ENCODE peak calls at places on chromosomes 13 and 19, in five cellular contexts. One of them, this sample, is unnamed.

GRCh38 chr13:59962343-59962742 is 201.4 kb downstream of the DIAPH3 start:
- DNase-seq in AG04449: no peak
- DNase-seq in ovary: no peak
- DNase-seq in PC-9: no peak
- DNase-seq in GM13976: no peak
- DNase-seq in this sample: no peak

GRCh38 chr13:64410654-64411053 is 2819.5 kb downstream of the PCDH9 start:
- DNase-seq in AG04449: no peak
- DNase-seq in ovary: no peak
- DNase-seq in PC-9: no peak
- DNase-seq in GM13976: no peak
- DNase-seq in this sample: peak

GRCh38 chr19:19226204-19226603 is 14.4 kb downstream of the NCAN start:
- DNase-seq in AG04449: no peak
- DNase-seq in ovary: no peak
- DNase-seq in PC-9: no peak
- DNase-seq in GM13976: no peak
- DNase-seq in this sample: no peak

GRCh38 chr19:18284710-18285430 is 3.4 kb upstream of the JUND start:
- DNase-seq in AG04449: no peak
- DNase-seq in ovary: no peak
- DNase-seq in PC-9: no peak
- DNase-seq in GM13976: peak
- DNase-seq in this sample: peak

GRCh38 chr19:40754611-40755247 is 3.7 kb downstream of the SNRPA start:
- DNase-seq in AG04449: no peak
- DNase-seq in ovary: no peak
- DNase-seq in PC-9: no peak
- DNase-seq in GM13976: no peak
- DNase-seq in this sample: no peak

GRCh38 chr13:98275711-98276171 is 98.7 kb upstream of the RNF113B start:
- DNase-seq in AG04449: no peak
- DNase-seq in ovary: no peak
- DNase-seq in PC-9: no peak
- DNase-seq in GM13976: no peak
- DNase-seq in this sample: no peak

GRCh38 chr13:57638147-57638890 is 6.8 kb downstream of the PCDH17 start:
- DNase-seq in AG04449: no peak
- DNase-seq in ovary: no peak
- DNase-seq in PC-9: no peak
- DNase-seq in GM13976: no peak
- DNase-seq in this sample: no peak

GRCh38 chr19:46218160-46218559 is 11.4 kb upstream of the IGFL1 start:
- DNase-seq in AG04449: no peak
- DNase-seq in ovary: no peak
- DNase-seq in PC-9: no peak
- DNase-seq in GM13976: no peak
- DNase-seq in this sample: peak

GRCh38 chr19:18419699-18420460 is 682 bp downstream of the SSBP4 start:
- DNase-seq in AG04449: no peak
- DNase-seq in ovary: peak
- DNase-seq in PC-9: no peak
- DNase-seq in GM13976: peak
- DNase-seq in this sample: peak

GRCh38 chr19:7852851-7853759 is 21.1 kb downstream of the PRR36 start:
- DNase-seq in AG04449: no peak
- DNase-seq in ovary: peak
- DNase-seq in PC-9: peak
- DNase-seq in GM13976: peak
- DNase-seq in this sample: peak

GRCh38 chr19:3683866-3684816 is 16.1 kb downstream of the PIP5K1C start:
- DNase-seq in AG04449: no peak
- DNase-seq in ovary: no peak
- DNase-seq in PC-9: no peak
- DNase-seq in GM13976: peak
- DNase-seq in this sample: peak

GRCh38 chr13:110379905-110380341 is 72.8 kb downstream of the COL4A2 start:
- DNase-seq in AG04449: no peak
- DNase-seq in ovary: no peak
- DNase-seq in PC-9: peak
- DNase-seq in GM13976: no peak
- DNase-seq in this sample: no peak

GRCh38 chr19:49430678-49431329 is 5.6 kb downstream of the GFY start:
- DNase-seq in AG04449: no peak
- DNase-seq in ovary: no peak
- DNase-seq in PC-9: no peak
- DNase-seq in GM13976: peak
- DNase-seq in this sample: no peak

GRCh38 chr13:50410921-50411712 is 395.9 kb downstream of the KCNRG start:
- DNase-seq in AG04449: peak
- DNase-seq in ovary: no peak
- DNase-seq in PC-9: peak
- DNase-seq in GM13976: no peak
- DNase-seq in this sample: no peak

GRCh38 chr19:50557009-50557613 is 11.1 kb downstream of the LRRC4B start:
- DNase-seq in AG04449: no peak
- DNase-seq in ovary: no peak
- DNase-seq in PC-9: no peak
- DNase-seq in GM13976: no peak
- DNase-seq in this sample: no peak

GRCh38 chr19:31139871-31140505 is 209.2 kb downstream of the TSHZ3 start:
- DNase-seq in AG04449: peak
- DNase-seq in ovary: no peak
- DNase-seq in PC-9: no peak
- DNase-seq in GM13976: no peak
- DNase-seq in this sample: no peak

GRCh38 chr13:60591348-60591747 is 194.3 kb downstream of the TDRD3 start:
- DNase-seq in AG04449: peak
- DNase-seq in ovary: no peak
- DNase-seq in PC-9: no peak
- DNase-seq in GM13976: peak
- DNase-seq in this sample: no peak

GRCh38 chr13:43232144-43232840 is 208.9 kb downstream of the DNAJC15 start:
- DNase-seq in AG04449: no peak
- DNase-seq in ovary: no peak
- DNase-seq in PC-9: peak
- DNase-seq in GM13976: no peak
- DNase-seq in this sample: no peak

GRCh38 chr13:102902789-102903347 is 57.0 kb downstream of the ERCC5 start:
- DNase-seq in AG04449: no peak
- DNase-seq in ovary: no peak
- DNase-seq in PC-9: no peak
- DNase-seq in GM13976: no peak
- DNase-seq in this sample: no peak

GRCh38 chr19:10219678-10220077 is 11.5 kb downstream of the S1PR2 start:
- DNase-seq in AG04449: no peak
- DNase-seq in ovary: no peak
- DNase-seq in PC-9: peak
- DNase-seq in GM13976: peak
- DNase-seq in this sample: peak

GRCh38 chr13:47680752-47681151 is 320.3 kb downstream of the SUCLA2 start:
- DNase-seq in AG04449: no peak
- DNase-seq in ovary: no peak
- DNase-seq in PC-9: no peak
- DNase-seq in GM13976: no peak
- DNase-seq in this sample: no peak

GRCh38 chr13:112451512-112452379 is 75.6 kb downstream of the SPACA7 start:
- DNase-seq in AG04449: no peak
- DNase-seq in ovary: no peak
- DNase-seq in PC-9: no peak
- DNase-seq in GM13976: no peak
- DNase-seq in this sample: no peak

DNA sequence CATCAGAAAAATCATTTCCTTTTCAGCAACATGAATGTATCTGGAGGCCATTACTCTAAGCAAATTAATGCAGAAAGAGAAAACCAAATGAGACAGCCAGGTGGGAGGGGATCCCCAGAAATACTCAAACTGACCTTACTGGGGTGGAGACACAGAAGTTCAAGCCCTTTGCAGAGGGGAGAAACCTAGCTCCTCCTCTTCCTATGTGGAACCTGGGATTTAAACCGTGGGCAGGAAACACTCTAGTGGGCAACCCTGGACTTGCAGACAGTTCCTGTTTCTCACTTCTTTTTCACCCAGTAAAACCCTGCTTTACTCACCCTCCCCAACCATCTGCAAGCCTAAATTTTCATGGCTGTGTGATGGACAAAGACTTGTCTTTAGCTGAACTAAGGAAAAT is 61.3 kb downstream of the SLITRK6 start:
- DNase-seq in AG04449: no peak
- DNase-seq in ovary: no peak
- DNase-seq in PC-9: no peak
- DNase-seq in GM13976: no peak
- DNase-seq in this sample: no peak
- TF ChIP-seq CTCF in AG04449: no peak
- TF ChIP-seq CTCF in ovary: no peak
- TF ChIP-seq CTCF in PC-9: no peak
- TF ChIP-seq CTCF in GM13976: no peak
- TF ChIP-seq CTCF in this sample: no peak

GRCh38 chr13:38624822-38625221 is 62.1 kb upstream of the FREM2 start:
- DNase-seq in AG04449: no peak
- DNase-seq in ovary: no peak
- DNase-seq in PC-9: no peak
- DNase-seq in GM13976: no peak
- DNase-seq in this sample: no peak

GRCh38 chr13:38630780-38631179 is 56.1 kb upstream of the FREM2 start:
- DNase-seq in AG04449: no peak
- DNase-seq in ovary: no peak
- DNase-seq in PC-9: no peak
- DNase-seq in GM13976: no peak
- DNase-seq in this sample: no peak

DNA sequence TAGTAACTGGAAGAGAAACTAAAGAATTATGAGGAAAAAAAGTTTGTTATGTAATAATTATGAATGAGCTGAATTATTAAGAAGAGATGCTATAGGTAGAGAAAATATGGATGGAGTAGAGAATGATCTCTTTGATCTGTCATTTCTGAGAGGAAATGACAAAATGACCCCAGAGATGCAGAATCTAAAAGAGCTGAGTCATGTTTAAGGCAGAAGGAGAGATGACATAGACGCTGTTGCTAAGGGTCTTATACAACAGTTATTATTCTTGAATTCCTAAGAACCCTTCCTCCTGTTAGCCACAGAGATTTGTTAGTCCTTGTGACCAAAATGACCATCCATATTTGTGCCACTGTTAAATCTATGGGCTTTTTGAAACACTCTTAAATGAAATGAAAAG is 58.3 kb upstream of the FREM2 start:
- DNase-seq in AG04449: no peak
- DNase-seq in ovary: no peak
- DNase-seq in PC-9: no peak
- DNase-seq in GM13976: no peak
- DNase-seq in this sample: no peak
- TF ChIP-seq CTCF in AG04449: no peak
- TF ChIP-seq CTCF in ovary: no peak
- TF ChIP-seq CTCF in PC-9: no peak
- TF ChIP-seq CTCF in GM13976: no peak
- TF ChIP-seq CTCF in this sample: no peak

GRCh38 chr19:29507081-29507860 is 18.5 kb upstream of the VSTM2B start:
- DNase-seq in AG04449: no peak
- DNase-seq in ovary: no peak
- DNase-seq in PC-9: no peak
- DNase-seq in GM13976: no peak
- DNase-seq in this sample: no peak
- TF ChIP-seq CTCF in AG04449: no peak
- TF ChIP-seq CTCF in ovary: no peak
- TF ChIP-seq CTCF in PC-9: no peak
- TF ChIP-seq CTCF in GM13976: no peak
- TF ChIP-seq CTCF in this sample: no peak

GRCh38 chr13:73572824-73573223 is 514.0 kb downstream of the KLF5 start:
- DNase-seq in AG04449: no peak
- DNase-seq in ovary: no peak
- DNase-seq in PC-9: no peak
- DNase-seq in GM13976: no peak
- DNase-seq in this sample: no peak

GRCh38 chr13:73578251-73578875 is 519.6 kb downstream of the KLF5 start:
- DNase-seq in AG04449: no peak
- DNase-seq in ovary: no peak
- DNase-seq in PC-9: no peak
- DNase-seq in GM13976: no peak
- DNase-seq in this sample: no peak

GRCh38 chr13:73580868-73581267 is 522.1 kb downstream of the KLF5 start:
- DNase-seq in AG04449: no peak
- DNase-seq in ovary: no peak
- DNase-seq in PC-9: no peak
- DNase-seq in GM13976: no peak
- DNase-seq in this sample: no peak

GRCh38 chr13:73579574-73580274 is 520.9 kb downstream of the KLF5 start:
- DNase-seq in AG04449: no peak
- DNase-seq in ovary: no peak
- DNase-seq in PC-9: no peak
- DNase-seq in GM13976: no peak
- DNase-seq in this sample: no peak

GRCh38 chr13:73576291-73576690 is 517.5 kb downstream of the KLF5 start:
- DNase-seq in AG04449: no peak
- DNase-seq in ovary: no peak
- DNase-seq in PC-9: no peak
- DNase-seq in GM13976: no peak
- DNase-seq in this sample: no peak
- TF ChIP-seq CTCF in AG04449: no peak
- TF ChIP-seq CTCF in ovary: no peak
- TF ChIP-seq CTCF in PC-9: no peak
- TF ChIP-seq CTCF in GM13976: no peak
- TF ChIP-seq CTCF in this sample: no peak